ENCODE peak calls at places on chromosomes 16 and 17, in nine cellular contexts. E is stomach, F is IMR-90, C is tibial nerve, H is prostate gland, K is endothelial cell of umbilical vein, V is A549, L is heart left ventricle, B is ovary. G is an unnamed sample. For H3K4me1, the result is how much of the 10 kb centered on the place peaks cover.

GRCh38 chr17:74749262-74750038 is 1.0 kb downstream of the NHERF1 start:
- DNase-seq in E (no peak), F (no peak), C (no peak), H (no peak), K (no peak), V (no peak), L (peak), B (no peak), G (no peak)

GRCh38 chr17:29622337-29623282 is at the start of gene CORO6:
- DNase-seq in E (peak), F (peak), C (no peak), H (no peak), K (peak), V (peak), L (peak), B (peak), G (no peak)

GRCh38 chr16:2277466-2278271 is 9.7 kb upstream of the RNPS1 start:
- DNase-seq in E (no peak), F (no peak), C (no peak), H (no peak), K (no peak), V (no peak), L (no peak), B (no peak), G (no peak)

GRCh38 chr17:34095101-34095500 is 160.0 kb upstream of the CCL2 start:
- DNase-seq in E (no peak), F (no peak), C (no peak), H (no peak), K (no peak), V (no peak), L (no peak), B (no peak), G (no peak)

GRCh38 chr17:73192219-73192893 is 499 bp upstream of the COG1 start:
- DNase-seq in E (peak), F (peak), C (no peak), H (peak), K (peak), V (peak), L (peak), B (peak), G (peak)

GRCh38 chr16:84599528-84600202 is 18.2 kb downstream of the COTL1 start:
- DNase-seq in E (peak), F (peak), C (no peak), H (no peak), K (peak), V (no peak), L (peak), B (peak), G (no peak)

GRCh38 chr17:40298726-40299125 is 10.3 kb upstream of the RARA start:
- DNase-seq in E (no peak), F (peak), C (no peak), H (no peak), K (no peak), V (no peak), L (no peak), B (no peak), G (no peak)

GRCh38 chr17:81553616-81554181 is 1.5 kb upstream of the FAAP100 start:
- DNase-seq in E (no peak), F (peak), C (no peak), H (no peak), K (peak), V (peak), L (no peak), B (peak), G (no peak)

GRCh38 chr16:12590409-12590808 is 213.3 kb downstream of the CPPED1 start:
- DNase-seq in E (no peak), F (no peak), C (no peak), H (no peak), K (no peak), V (no peak), L (no peak), B (no peak), G (no peak)

GRCh38 chr17:49290690-49291326 is 60.2 kb upstream of the PHOSPHO1 start:
- DNase-seq in E (no peak), F (peak), C (no peak), H (no peak), K (peak), V (peak), L (no peak), B (no peak), G (no peak)

GRCh38 chr17:60598001-60598736 is 1.8 kb upstream of the PPM1D start:
- DNase-seq in E (no peak), F (no peak), C (no peak), H (no peak), K (no peak), V (no peak), L (no peak), B (no peak), G (no peak)

GRCh38 chr17:4073983-4074830 is 68.6 kb downstream of the ZZEF1 start:
- DNase-seq in E (peak), F (no peak), C (no peak), H (no peak), K (no peak), V (no peak), L (peak), B (no peak), G (no peak)

GRCh38 chr16:2350500-2350899 is 10.0 kb upstream of the ABCA3 start:
- DNase-seq in E (no peak), F (peak), C (no peak), H (no peak), K (no peak), V (no peak), L (no peak), B (no peak), G (no peak)

DNA sequence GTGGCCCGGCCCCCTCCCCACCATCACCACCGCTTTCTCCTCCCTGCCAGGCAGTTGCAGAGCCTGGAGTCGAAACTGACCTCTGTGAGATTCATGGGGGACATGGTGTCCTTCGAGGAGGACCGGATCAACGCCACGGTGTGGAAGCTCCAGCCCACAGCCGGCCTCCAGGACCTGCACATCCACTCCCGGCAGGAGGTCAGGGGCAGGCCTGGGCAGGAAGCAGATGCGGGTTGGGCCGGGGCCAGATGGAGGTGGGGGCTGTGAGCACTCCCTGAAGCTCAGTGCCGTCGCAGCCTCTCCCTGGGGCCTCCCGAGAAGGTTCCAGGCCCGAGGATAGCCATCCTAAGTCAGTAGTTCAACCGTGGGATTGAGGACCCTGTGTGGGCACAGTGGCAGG is 14.2 kb upstream of the ADGRG3 start:
- DNase-seq in E (no peak), F (no peak), C (no peak), H (no peak), K (peak), V (no peak), L (no peak), B (no peak), G (no peak)
- H3K4me1 ChIP-seq in E (under half), F (under half), C (under half), H (under half), K (under half), V (under half), L (under half), B (under half), G (under half)

DNA sequence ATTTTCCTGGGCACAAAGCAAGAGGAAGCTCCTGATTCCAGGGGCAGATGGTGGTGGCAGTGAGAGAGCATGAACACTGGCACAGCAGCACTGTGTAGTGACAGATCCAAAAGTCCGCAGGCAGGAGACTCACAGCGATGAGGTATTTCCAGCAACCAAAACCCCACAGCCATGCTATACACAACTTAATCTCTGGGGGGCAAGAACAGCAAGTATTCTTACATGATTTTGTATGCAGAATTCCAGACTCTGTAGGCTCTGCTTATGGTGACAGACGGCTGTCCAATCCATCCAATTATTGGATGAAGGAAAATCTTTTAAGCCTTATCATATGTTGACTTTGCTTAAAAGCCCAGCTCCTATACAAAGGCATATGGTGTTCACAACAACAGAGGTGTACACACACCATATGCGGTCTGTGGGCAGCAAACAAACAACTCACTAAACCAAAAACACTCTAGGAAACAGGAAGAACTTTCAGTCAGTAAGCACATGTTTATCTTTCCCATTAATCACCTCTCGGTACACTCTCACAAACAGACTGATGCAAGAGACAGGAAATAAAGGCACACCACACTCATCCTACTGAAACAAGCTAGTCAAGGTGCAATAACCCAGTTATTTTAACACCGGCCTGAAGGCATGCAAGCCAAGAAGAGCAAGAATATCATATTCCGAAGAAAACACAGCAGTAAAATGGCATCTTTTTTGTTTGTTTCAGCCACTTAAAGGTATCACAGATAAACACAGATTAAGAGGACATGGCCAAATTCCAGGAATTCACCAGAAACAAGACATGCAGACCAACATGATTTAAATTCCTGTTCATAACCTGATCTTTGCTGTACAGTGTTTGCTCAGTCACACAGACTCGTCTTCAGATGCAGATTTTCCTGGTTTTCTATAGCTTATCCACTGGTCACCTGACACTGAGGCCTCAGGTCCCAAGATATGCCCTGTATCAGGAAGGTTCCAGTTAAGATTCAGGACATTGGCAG is 47.8 kb downstream of the ERN1 start:
- DNase-seq in E (no peak), F (peak), C (no peak), H (peak), K (peak), V (peak), L (no peak), B (no peak), G (no peak)
- TF ChIP-seq POLR2A in E (no peak), F (no peak), C (no peak), H (no peak), K (peak), V (no peak), L (no peak), B (no peak), G (no peak)

DNA sequence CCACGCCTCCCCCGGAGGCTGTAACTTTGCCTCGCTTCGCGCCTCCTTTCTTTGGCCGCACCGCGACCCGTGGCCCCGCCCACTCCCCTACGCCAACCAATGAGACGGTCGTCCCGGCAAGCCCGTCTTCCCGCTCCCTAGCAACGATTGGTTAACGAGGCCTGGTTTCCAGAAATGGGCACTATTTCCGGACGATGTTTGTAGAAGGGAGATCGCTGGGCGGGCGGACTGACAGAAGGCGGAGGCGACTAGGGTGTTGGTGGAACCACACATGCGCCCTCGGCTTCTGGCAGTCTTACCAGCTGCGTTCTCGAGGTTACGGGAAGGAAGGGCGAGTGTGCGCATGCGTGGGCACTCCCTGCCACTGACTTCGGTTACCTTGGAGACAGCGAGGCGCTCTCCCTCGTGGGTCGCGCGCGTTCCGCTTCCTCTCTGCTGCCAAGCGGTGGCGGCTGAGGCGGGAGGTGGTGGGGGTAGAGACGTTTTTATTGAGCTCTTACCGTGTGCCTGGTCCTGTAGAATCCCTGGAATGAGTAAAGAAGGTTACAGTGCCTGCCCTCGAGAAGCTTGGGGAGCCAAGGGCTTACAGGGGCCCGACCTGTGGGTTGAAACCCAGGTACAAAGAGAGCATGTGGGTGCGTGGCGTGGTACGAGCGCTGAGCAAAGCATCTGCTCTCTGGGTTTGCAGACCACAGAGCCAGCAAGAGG is 447 bp upstream of the MAP3K14 start:
- DNase-seq in E (peak), F (peak), C (peak), H (peak), K (peak), V (peak), L (peak), B (peak), G (peak)
- H3K4me1 ChIP-seq in E (half or more), F (under half), C (half or more), H (under half), K (half or more), V (half or more), L (half or more), B (under half), G (under half)

GRCh38 chr16:4940719-4941118 is 3.8 kb upstream of the PPL start:
- DNase-seq in E (no peak), F (no peak), C (no peak), H (no peak), K (no peak), V (no peak), L (no peak), B (no peak), G (no peak)
- TF ChIP-seq POLR2A in E (no peak), F (no peak), C (no peak), H (no peak), K (no peak), V (no peak), L (no peak), B (no peak), G (no peak)

GRCh38 chr17:42843358-42843934 is 934 bp upstream of the AOC2 start:
- DNase-seq in E (no peak), F (peak), C (no peak), H (peak), K (peak), V (peak), L (no peak), B (peak), G (no peak)
- H3K4me1 ChIP-seq in E (under half), F (under half), C (under half), H (under half), K (under half), V (under half), L (under half), B (under half), G (under half)

DNA sequence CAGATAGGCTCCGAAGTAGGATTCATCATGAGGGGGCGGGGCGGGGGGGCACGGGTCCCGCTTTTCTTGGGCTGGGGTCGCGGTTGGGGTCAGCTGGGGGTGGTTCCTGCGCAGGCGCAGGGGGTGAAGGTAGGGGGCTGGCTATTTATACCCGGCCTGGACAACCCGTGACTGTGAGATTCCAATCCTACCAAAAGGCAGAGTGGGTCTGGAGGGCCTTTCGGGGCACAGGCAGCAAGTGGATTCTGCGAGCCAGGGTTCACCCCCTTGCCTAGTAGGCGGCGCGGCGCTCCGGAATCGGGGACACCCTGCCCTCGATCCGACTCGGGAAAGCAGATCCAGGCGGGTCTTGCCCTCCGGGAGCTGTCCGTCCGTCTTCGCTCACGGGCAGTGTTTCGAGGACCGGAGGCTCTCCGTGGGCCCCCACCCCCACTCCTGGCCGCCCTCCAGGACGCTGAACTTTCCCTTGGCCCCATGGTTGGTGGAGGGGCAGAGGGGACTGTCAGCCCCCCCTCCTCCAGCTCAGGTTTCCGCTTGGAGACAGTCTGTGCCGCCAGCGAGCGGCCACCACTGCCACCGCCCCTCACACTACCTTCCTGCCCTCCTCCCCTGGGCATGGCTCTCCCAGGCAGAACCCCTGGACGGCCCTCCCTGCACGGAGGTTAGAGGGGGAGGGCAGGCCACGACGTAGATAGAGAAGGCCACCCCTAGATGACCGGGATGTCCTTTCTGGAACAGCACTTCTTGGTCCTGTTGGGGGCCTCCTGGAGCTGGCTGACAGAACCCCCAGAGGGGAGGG is 634 bp downstream of the SLC2A4 start:
- DNase-seq in E (no peak), F (no peak), C (no peak), H (no peak), K (no peak), V (no peak), L (peak), B (peak), G (no peak)
- TF ChIP-seq POLR2A in E (no peak), F (no peak), C (no peak), H (no peak), K (no peak), V (no peak), L (peak), B (no peak), G (no peak)

DNA sequence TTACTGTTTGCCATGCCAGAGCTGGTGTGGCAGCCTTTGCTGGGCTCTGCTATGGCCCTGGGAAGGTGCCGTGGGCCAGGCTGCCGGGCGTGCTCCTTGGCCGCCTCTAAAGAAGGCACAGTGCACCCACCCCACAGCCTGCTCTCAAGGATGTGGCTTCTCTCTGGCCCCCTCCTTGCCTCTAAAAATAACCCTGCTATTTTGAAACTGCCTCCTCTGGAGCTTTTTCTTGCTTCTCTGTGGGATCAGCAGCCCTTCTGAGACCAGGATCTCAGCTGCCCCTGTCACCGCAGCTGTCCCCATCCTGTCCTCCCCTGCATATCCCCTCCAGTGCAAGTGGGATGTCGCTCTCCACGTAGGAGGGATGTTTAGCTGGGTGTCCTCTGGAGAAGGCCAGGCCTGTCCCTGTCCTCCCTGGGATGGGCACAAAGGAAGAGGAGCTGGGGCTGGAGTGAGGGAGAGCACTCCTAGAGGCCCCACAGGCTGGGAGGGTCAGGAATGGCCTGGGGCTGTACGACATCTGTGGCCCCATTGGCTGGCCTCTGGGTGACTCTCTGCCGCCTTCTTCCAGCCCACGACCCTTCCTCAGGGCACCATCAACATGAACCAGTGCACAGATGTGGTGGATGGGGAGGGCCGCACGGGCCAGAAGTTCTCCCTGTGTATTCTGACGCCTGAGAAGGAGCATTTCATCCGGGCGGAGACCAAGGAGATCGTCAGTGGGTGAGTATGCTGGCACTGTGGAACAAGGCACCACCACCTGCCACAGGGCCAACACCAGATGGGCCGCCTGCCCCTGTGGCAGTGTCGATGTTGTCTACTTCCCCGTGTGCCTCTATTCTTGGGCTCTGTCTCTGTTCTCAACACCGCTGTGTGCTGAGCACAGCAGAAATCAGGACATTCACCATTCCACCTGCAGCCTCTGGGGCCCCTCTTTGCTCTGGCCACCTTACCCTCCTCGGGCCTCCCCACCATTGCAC is 79.7 kb downstream of the PLD6 start:
- DNase-seq in E (no peak), F (no peak), C (no peak), H (no peak), K (no peak), V (no peak), L (no peak), B (no peak), G (no peak)
- H3K4me1 ChIP-seq in E (under half), F (under half), C (half or more), H (under half), K (under half), V (under half), L (half or more), B (under half), G (under half)